ENCODE peak calls at places on chromosomes 7 and 10, in eight cellular contexts. One of them, this sample, is unnamed.

GRCh38 chr10:49394933-49395740 is 752 bp downstream of the DRGX start:
- ATAC-seq in right cardiac atrium: no peak
- ATAC-seq in PC-3: peak
- ATAC-seq in naive thymus-derived CD4-positive, alpha-beta T cell: no peak
- ATAC-seq in upper lobe of left lung: no peak
- ATAC-seq in heart right ventricle: no peak
- ATAC-seq in right lobe of liver: peak
- ATAC-seq in aorta: no peak
- ATAC-seq in this sample: no peak

GRCh38 chr7:151818674-151819519 is 58.0 kb downstream of the PRKAG2 start:
- ATAC-seq in right cardiac atrium: no peak
- ATAC-seq in PC-3: peak
- ATAC-seq in naive thymus-derived CD4-positive, alpha-beta T cell: no peak
- ATAC-seq in upper lobe of left lung: no peak
- ATAC-seq in heart right ventricle: no peak
- ATAC-seq in right lobe of liver: peak
- ATAC-seq in aorta: no peak
- ATAC-seq in this sample: no peak

GRCh38 chr10:118978316-118978997 is 51.1 kb upstream of the NANOS1 start:
- ATAC-seq in right cardiac atrium: no peak
- ATAC-seq in PC-3: no peak
- ATAC-seq in naive thymus-derived CD4-positive, alpha-beta T cell: no peak
- ATAC-seq in upper lobe of left lung: no peak
- ATAC-seq in heart right ventricle: no peak
- ATAC-seq in right lobe of liver: no peak
- ATAC-seq in aorta: no peak
- ATAC-seq in this sample: no peak

GRCh38 chr10:100020883-100021248 is 11.1 kb upstream of the DNMBP start:
- ATAC-seq in right cardiac atrium: no peak
- ATAC-seq in PC-3: no peak
- ATAC-seq in naive thymus-derived CD4-positive, alpha-beta T cell: no peak
- ATAC-seq in upper lobe of left lung: peak
- ATAC-seq in heart right ventricle: no peak
- ATAC-seq in right lobe of liver: no peak
- ATAC-seq in aorta: no peak
- ATAC-seq in this sample: no peak

GRCh38 chr7:1669486-1669951 is 558 bp upstream of the ELFN1 start:
- ATAC-seq in right cardiac atrium: no peak
- ATAC-seq in PC-3: no peak
- ATAC-seq in naive thymus-derived CD4-positive, alpha-beta T cell: no peak
- ATAC-seq in upper lobe of left lung: no peak
- ATAC-seq in heart right ventricle: no peak
- ATAC-seq in right lobe of liver: peak
- ATAC-seq in aorta: no peak
- ATAC-seq in this sample: no peak

GRCh38 chr7:102004229-102004628 is 186.8 kb downstream of the CUX1 start:
- ATAC-seq in right cardiac atrium: no peak
- ATAC-seq in PC-3: no peak
- ATAC-seq in naive thymus-derived CD4-positive, alpha-beta T cell: no peak
- ATAC-seq in upper lobe of left lung: no peak
- ATAC-seq in heart right ventricle: no peak
- ATAC-seq in right lobe of liver: no peak
- ATAC-seq in aorta: no peak
- ATAC-seq in this sample: no peak

GRCh38 chr7:81267508-81267907 is 348.7 kb upstream of the SEMA3C start:
- ATAC-seq in right cardiac atrium: no peak
- ATAC-seq in PC-3: peak
- ATAC-seq in naive thymus-derived CD4-positive, alpha-beta T cell: no peak
- ATAC-seq in upper lobe of left lung: no peak
- ATAC-seq in heart right ventricle: no peak
- ATAC-seq in right lobe of liver: no peak
- ATAC-seq in aorta: no peak
- ATAC-seq in this sample: no peak

GRCh38 chr10:117450940-117451339 is 75.7 kb upstream of the PDZD8 start:
- ATAC-seq in right cardiac atrium: no peak
- ATAC-seq in PC-3: no peak
- ATAC-seq in naive thymus-derived CD4-positive, alpha-beta T cell: no peak
- ATAC-seq in upper lobe of left lung: no peak
- ATAC-seq in heart right ventricle: no peak
- ATAC-seq in right lobe of liver: no peak
- ATAC-seq in aorta: peak
- ATAC-seq in this sample: no peak

DNA sequence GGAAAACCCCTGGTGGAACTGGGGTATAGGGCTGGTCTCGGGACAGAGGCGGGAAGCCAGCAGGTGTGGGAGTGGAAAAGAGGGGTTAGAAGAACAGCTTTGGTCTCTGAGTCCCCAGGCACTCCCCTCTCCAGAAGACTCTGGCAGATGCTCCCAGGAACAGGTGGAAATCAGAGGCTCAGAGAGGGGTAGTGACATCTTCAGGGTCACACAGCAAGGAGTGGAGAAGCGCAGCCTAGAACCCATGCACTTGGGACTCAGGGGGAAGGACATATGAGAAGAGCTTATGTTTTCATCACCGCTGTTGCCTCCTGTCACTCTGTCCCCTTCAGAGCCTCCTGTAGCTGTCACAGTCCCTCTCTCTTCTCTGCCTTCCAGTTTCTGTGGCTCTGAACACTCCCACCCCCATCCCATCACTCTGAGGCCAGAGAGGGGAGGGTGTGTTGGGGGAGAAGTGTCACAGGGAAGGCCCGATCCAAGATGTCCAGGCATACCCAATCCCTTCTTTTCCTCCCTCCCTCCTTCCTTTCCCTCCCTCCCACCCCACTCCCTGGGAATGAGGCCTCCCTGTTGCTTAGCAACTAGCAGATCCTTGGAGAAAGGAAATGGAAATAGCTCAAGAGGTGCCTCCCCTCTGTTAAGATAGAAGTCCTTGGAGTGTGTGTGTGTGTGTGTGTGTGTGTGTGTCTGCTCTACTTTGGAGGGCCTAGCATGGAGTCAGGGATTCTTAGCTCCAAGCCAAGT is 32.0 kb downstream of the SRRM3 start:
- ATAC-seq in right cardiac atrium: no peak
- ATAC-seq in PC-3: no peak
- ATAC-seq in naive thymus-derived CD4-positive, alpha-beta T cell: no peak
- ATAC-seq in upper lobe of left lung: no peak
- ATAC-seq in heart right ventricle: no peak
- ATAC-seq in right lobe of liver: no peak
- ATAC-seq in aorta: no peak
- ATAC-seq in this sample: no peak
- H3K27ac ChIP-seq in right cardiac atrium: no peak
- H3K27ac ChIP-seq in PC-3: no peak
- H3K27ac ChIP-seq in naive thymus-derived CD4-positive, alpha-beta T cell: no peak
- H3K27ac ChIP-seq in upper lobe of left lung: no peak
- H3K27ac ChIP-seq in heart right ventricle: no peak
- H3K27ac ChIP-seq in right lobe of liver: no peak
- H3K27ac ChIP-seq in aorta: no peak
- H3K27ac ChIP-seq in this sample: no peak

GRCh38 chr10:10141983-10142382 is 875.7 kb upstream of the CELF2 start:
- ATAC-seq in right cardiac atrium: no peak
- ATAC-seq in PC-3: no peak
- ATAC-seq in naive thymus-derived CD4-positive, alpha-beta T cell: no peak
- ATAC-seq in upper lobe of left lung: no peak
- ATAC-seq in heart right ventricle: no peak
- ATAC-seq in right lobe of liver: no peak
- ATAC-seq in aorta: no peak
- ATAC-seq in this sample: no peak

GRCh38 chr10:10133271-10133670 is 884.4 kb upstream of the CELF2 start:
- ATAC-seq in right cardiac atrium: no peak
- ATAC-seq in PC-3: no peak
- ATAC-seq in naive thymus-derived CD4-positive, alpha-beta T cell: no peak
- ATAC-seq in upper lobe of left lung: no peak
- ATAC-seq in heart right ventricle: no peak
- ATAC-seq in right lobe of liver: no peak
- ATAC-seq in aorta: no peak
- ATAC-seq in this sample: no peak

DNA sequence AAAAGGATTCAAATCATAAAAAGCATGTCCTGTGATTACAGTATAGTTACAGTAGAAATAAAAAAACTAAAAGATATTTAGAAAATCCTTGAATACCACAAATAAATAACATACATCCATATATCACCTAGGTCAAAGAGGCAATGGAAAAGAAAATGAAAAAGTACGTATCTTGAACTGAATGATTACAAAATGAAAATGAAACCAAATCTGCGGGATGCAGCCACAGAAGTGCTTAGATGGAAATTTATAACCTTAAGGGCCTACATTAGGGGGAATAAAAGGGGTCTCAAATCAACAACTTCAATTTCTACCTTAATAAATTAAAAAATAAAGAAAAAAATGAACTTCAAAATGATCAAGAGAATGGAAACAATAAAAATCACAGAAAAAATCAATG is 879.0 kb upstream of the CELF2 start:
- ATAC-seq in right cardiac atrium: no peak
- ATAC-seq in PC-3: no peak
- ATAC-seq in naive thymus-derived CD4-positive, alpha-beta T cell: no peak
- ATAC-seq in upper lobe of left lung: no peak
- ATAC-seq in heart right ventricle: no peak
- ATAC-seq in right lobe of liver: no peak
- ATAC-seq in aorta: no peak
- ATAC-seq in this sample: no peak
- H3K4me3 ChIP-seq in right cardiac atrium: peak
- H3K4me3 ChIP-seq in PC-3: no peak
- H3K4me3 ChIP-seq in naive thymus-derived CD4-positive, alpha-beta T cell: peak
- H3K4me3 ChIP-seq in upper lobe of left lung: peak
- H3K4me3 ChIP-seq in heart right ventricle: no peak
- H3K4me3 ChIP-seq in right lobe of liver: no peak
- H3K4me3 ChIP-seq in aorta: no peak
- H3K4me3 ChIP-seq in this sample: no peak

GRCh38 chr10:132422931-132423813 is 26.2 kb downstream of the PWWP2B start:
- ATAC-seq in right cardiac atrium: no peak
- ATAC-seq in PC-3: no peak
- ATAC-seq in naive thymus-derived CD4-positive, alpha-beta T cell: peak
- ATAC-seq in upper lobe of left lung: no peak
- ATAC-seq in heart right ventricle: no peak
- ATAC-seq in right lobe of liver: no peak
- ATAC-seq in aorta: no peak
- ATAC-seq in this sample: no peak

GRCh38 chr10:132419631-132420468 is 22.9 kb downstream of the PWWP2B start:
- ATAC-seq in right cardiac atrium: no peak
- ATAC-seq in PC-3: no peak
- ATAC-seq in naive thymus-derived CD4-positive, alpha-beta T cell: no peak
- ATAC-seq in upper lobe of left lung: no peak
- ATAC-seq in heart right ventricle: no peak
- ATAC-seq in right lobe of liver: no peak
- ATAC-seq in aorta: no peak
- ATAC-seq in this sample: no peak

GRCh38 chr10:132422169-132422691 is 25.2 kb downstream of the PWWP2B start:
- ATAC-seq in right cardiac atrium: no peak
- ATAC-seq in PC-3: no peak
- ATAC-seq in naive thymus-derived CD4-positive, alpha-beta T cell: no peak
- ATAC-seq in upper lobe of left lung: no peak
- ATAC-seq in heart right ventricle: no peak
- ATAC-seq in right lobe of liver: no peak
- ATAC-seq in aorta: no peak
- ATAC-seq in this sample: no peak

GRCh38 chr10:132420469-132421376 is 23.7 kb downstream of the PWWP2B start:
- ATAC-seq in right cardiac atrium: peak
- ATAC-seq in PC-3: peak
- ATAC-seq in naive thymus-derived CD4-positive, alpha-beta T cell: peak
- ATAC-seq in upper lobe of left lung: peak
- ATAC-seq in heart right ventricle: peak
- ATAC-seq in right lobe of liver: peak
- ATAC-seq in aorta: peak
- ATAC-seq in this sample: peak

DNA sequence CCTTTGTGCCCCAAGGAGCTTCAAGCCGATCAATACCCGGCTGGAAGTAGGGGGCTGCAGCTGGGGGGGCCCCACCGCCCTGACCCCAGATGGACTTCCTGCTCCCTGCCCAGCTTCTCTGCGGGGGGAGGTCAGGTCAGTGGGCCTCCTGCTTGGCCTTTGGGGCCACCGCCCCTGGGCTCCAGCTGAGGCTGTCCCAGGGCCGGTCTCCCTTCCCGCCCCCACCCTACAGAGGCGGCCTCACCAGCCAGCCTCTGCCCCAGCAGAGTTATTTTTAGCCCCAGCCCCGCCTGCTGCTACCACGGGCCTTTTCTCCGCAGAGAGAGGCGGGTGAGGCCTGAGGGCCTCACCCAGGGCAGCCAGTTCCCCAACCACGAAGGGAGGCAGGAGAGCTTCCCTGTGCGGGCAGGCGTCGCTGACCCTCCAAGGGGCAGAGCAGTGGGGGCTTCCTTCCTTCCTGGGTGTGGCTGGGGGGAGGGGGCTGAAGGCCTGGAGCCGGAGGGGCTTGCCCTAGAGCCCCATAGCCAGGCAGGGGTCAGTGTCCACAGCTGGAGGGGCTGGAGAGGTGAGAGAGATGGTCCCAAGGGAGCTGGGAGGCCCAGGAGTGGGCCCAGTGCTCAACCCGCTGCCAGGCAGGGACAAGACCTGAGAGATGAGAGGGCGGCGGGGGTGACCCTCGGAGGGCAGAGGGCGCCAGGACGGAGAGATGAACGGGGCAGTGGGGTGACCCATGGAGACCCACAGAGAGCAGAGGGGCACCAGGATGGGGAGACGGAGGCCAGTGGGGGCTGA is 24.6 kb downstream of the PWWP2B start:
- ATAC-seq in right cardiac atrium: peak
- ATAC-seq in PC-3: peak
- ATAC-seq in naive thymus-derived CD4-positive, alpha-beta T cell: peak
- ATAC-seq in upper lobe of left lung: peak
- ATAC-seq in heart right ventricle: peak
- ATAC-seq in right lobe of liver: peak
- ATAC-seq in aorta: peak
- ATAC-seq in this sample: peak
- H3K27ac ChIP-seq in right cardiac atrium: peak
- H3K27ac ChIP-seq in PC-3: peak
- H3K27ac ChIP-seq in naive thymus-derived CD4-positive, alpha-beta T cell: peak
- H3K27ac ChIP-seq in upper lobe of left lung: peak
- H3K27ac ChIP-seq in heart right ventricle: peak
- H3K27ac ChIP-seq in right lobe of liver: peak
- H3K27ac ChIP-seq in aorta: peak
- H3K27ac ChIP-seq in this sample: peak

GRCh38 chr7:97735075-97735474 is 3.2 kb downstream of the TAC1 start:
- ATAC-seq in right cardiac atrium: no peak
- ATAC-seq in PC-3: no peak
- ATAC-seq in naive thymus-derived CD4-positive, alpha-beta T cell: no peak
- ATAC-seq in upper lobe of left lung: no peak
- ATAC-seq in heart right ventricle: no peak
- ATAC-seq in right lobe of liver: no peak
- ATAC-seq in aorta: no peak
- ATAC-seq in this sample: no peak

GRCh38 chr7:97731736-97732370 is at the start of gene TAC1:
- ATAC-seq in right cardiac atrium: no peak
- ATAC-seq in PC-3: no peak
- ATAC-seq in naive thymus-derived CD4-positive, alpha-beta T cell: no peak
- ATAC-seq in upper lobe of left lung: no peak
- ATAC-seq in heart right ventricle: no peak
- ATAC-seq in right lobe of liver: no peak
- ATAC-seq in aorta: peak
- ATAC-seq in this sample: no peak

GRCh38 chr7:97734255-97734654 is 2.4 kb downstream of the TAC1 start:
- ATAC-seq in right cardiac atrium: no peak
- ATAC-seq in PC-3: no peak
- ATAC-seq in naive thymus-derived CD4-positive, alpha-beta T cell: no peak
- ATAC-seq in upper lobe of left lung: no peak
- ATAC-seq in heart right ventricle: no peak
- ATAC-seq in right lobe of liver: no peak
- ATAC-seq in aorta: no peak
- ATAC-seq in this sample: no peak

GRCh38 chr7:97732567-97733275 is 835 bp downstream of the TAC1 start:
- ATAC-seq in right cardiac atrium: no peak
- ATAC-seq in PC-3: no peak
- ATAC-seq in naive thymus-derived CD4-positive, alpha-beta T cell: no peak
- ATAC-seq in upper lobe of left lung: no peak
- ATAC-seq in heart right ventricle: no peak
- ATAC-seq in right lobe of liver: peak
- ATAC-seq in aorta: peak
- ATAC-seq in this sample: no peak

DNA sequence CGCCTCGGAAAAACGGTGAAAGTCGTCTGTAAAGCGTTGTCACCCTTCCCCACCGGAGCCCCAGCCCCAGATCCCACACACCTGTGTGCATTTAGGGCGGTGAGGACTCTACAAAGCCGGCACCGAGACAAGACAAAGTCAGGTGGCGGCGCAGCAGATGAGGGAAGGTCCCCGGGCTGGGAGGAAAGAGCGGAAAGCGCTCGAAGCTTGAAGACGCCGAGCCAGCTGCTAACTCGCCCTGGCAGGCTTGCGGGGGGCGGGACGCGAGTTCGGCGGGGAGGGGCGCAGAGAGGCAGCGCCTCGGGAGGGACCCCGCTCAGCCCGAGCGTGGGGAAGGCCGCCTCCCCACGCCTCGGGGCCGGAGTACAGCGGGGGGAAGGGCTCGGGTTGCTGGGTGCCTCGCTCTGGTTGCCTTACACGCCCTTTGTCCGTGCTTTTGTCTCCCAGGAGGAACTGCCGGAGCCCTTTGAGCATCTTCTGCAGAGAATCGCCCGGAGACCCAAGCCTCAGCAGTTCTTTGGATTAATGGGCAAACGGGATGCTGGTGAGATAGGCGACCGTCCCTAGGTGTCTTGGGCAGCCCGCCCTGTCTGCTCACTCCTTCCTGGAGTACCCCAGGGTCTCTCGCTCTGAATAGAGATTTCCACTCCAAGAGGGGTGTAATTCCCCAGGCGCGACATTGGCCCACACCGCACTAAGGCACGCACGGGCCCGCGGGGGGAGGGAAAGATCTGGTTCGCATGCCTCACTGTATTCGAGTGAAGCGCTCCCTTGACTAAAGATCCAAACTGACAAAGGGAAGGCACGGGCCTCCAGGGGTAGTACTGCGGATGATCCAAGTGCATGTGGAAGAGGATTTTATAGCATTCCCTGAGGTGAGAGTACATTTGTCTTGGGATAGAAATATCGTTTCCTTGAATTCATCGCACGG is 1.7 kb downstream of the TAC1 start:
- ATAC-seq in right cardiac atrium: no peak
- ATAC-seq in PC-3: no peak
- ATAC-seq in naive thymus-derived CD4-positive, alpha-beta T cell: no peak
- ATAC-seq in upper lobe of left lung: no peak
- ATAC-seq in heart right ventricle: no peak
- ATAC-seq in right lobe of liver: peak
- ATAC-seq in aorta: peak
- ATAC-seq in this sample: peak
- H3K4me3 ChIP-seq in right cardiac atrium: peak
- H3K4me3 ChIP-seq in PC-3: no peak
- H3K4me3 ChIP-seq in naive thymus-derived CD4-positive, alpha-beta T cell: no peak
- H3K4me3 ChIP-seq in upper lobe of left lung: no peak
- H3K4me3 ChIP-seq in heart right ventricle: no peak
- H3K4me3 ChIP-seq in right lobe of liver: no peak
- H3K4me3 ChIP-seq in aorta: no peak
- H3K4me3 ChIP-seq in this sample: no peak

This sample was measured in gastroesophageal sphincter.